ENCODE peak calls at places on chromosomes 7 and 10, in eight cellular contexts. One of them, this sample, is unnamed.

GRCh38 chr7:117785431-117785830 is 87.8 kb downstream of the CTTNBP2 start:
- DNase-seq in nephron progenitor cell: no peak
- DNase-seq in NCI-H748 treated with DMSO at 0.1 percent for 48 hours: no peak
- DNase-seq in aorta: no peak
- DNase-seq in tibial artery: no peak
- DNase-seq in BE2C: no peak
- DNase-seq in AG04450: no peak
- DNase-seq in activated CD4-positive, CD25-positive, alpha-beta regulatory T cell treated with anti-CD3 and anti-CD28 coated beads, Interleukin-2, amount 50 U/mL, for 72 hours: no peak
- DNase-seq in this sample: no peak

GRCh38 chr10:6518791-6519430 is 61.2 kb downstream of the PRKCQ start:
- DNase-seq in nephron progenitor cell: no peak
- DNase-seq in NCI-H748 treated with DMSO at 0.1 percent for 48 hours: no peak
- DNase-seq in aorta: no peak
- DNase-seq in tibial artery: no peak
- DNase-seq in BE2C: no peak
- DNase-seq in AG04450: no peak
- DNase-seq in activated CD4-positive, CD25-positive, alpha-beta regulatory T cell treated with anti-CD3 and anti-CD28 coated beads, Interleukin-2, amount 50 U/mL, for 72 hours: no peak
- DNase-seq in this sample: no peak

GRCh38 chr10:77175631-77176222 is 461.9 kb downstream of the KCNMA1 start:
- DNase-seq in nephron progenitor cell: no peak
- DNase-seq in NCI-H748 treated with DMSO at 0.1 percent for 48 hours: no peak
- DNase-seq in aorta: no peak
- DNase-seq in tibial artery: no peak
- DNase-seq in BE2C: no peak
- DNase-seq in AG04450: no peak
- DNase-seq in activated CD4-positive, CD25-positive, alpha-beta regulatory T cell treated with anti-CD3 and anti-CD28 coated beads, Interleukin-2, amount 50 U/mL, for 72 hours: no peak
- DNase-seq in this sample: no peak

GRCh38 chr10:26805567-26806245 is 55.1 kb downstream of the ABI1 start:
- DNase-seq in nephron progenitor cell: no peak
- DNase-seq in NCI-H748 treated with DMSO at 0.1 percent for 48 hours: no peak
- DNase-seq in aorta: no peak
- DNase-seq in tibial artery: no peak
- DNase-seq in BE2C: no peak
- DNase-seq in AG04450: peak; percentile 13
- DNase-seq in activated CD4-positive, CD25-positive, alpha-beta regulatory T cell treated with anti-CD3 and anti-CD28 coated beads, Interleukin-2, amount 50 U/mL, for 72 hours: no peak
- DNase-seq in this sample: no peak

GRCh38 chr10:72851524-72851923 is 42.0 kb upstream of the OIT3 start:
- DNase-seq in nephron progenitor cell: no peak
- DNase-seq in NCI-H748 treated with DMSO at 0.1 percent for 48 hours: no peak
- DNase-seq in aorta: no peak
- DNase-seq in tibial artery: no peak
- DNase-seq in BE2C: no peak
- DNase-seq in AG04450: no peak
- DNase-seq in activated CD4-positive, CD25-positive, alpha-beta regulatory T cell treated with anti-CD3 and anti-CD28 coated beads, Interleukin-2, amount 50 U/mL, for 72 hours: no peak
- DNase-seq in this sample: no peak

GRCh38 chr10:79443338-79444242 is 1.8 kb downstream of the ZCCHC24 start:
- DNase-seq in nephron progenitor cell: no peak
- DNase-seq in NCI-H748 treated with DMSO at 0.1 percent for 48 hours: no peak
- DNase-seq in aorta: no peak
- DNase-seq in tibial artery: no peak
- DNase-seq in BE2C: no peak
- DNase-seq in AG04450: no peak
- DNase-seq in activated CD4-positive, CD25-positive, alpha-beta regulatory T cell treated with anti-CD3 and anti-CD28 coated beads, Interleukin-2, amount 50 U/mL, for 72 hours: no peak
- DNase-seq in this sample: no peak

GRCh38 chr7:122532406-122533269 is 166.3 kb downstream of the RNF133 start:
- DNase-seq in nephron progenitor cell: no peak
- DNase-seq in NCI-H748 treated with DMSO at 0.1 percent for 48 hours: no peak
- DNase-seq in aorta: no peak
- DNase-seq in tibial artery: no peak
- DNase-seq in BE2C: no peak
- DNase-seq in AG04450: no peak
- DNase-seq in activated CD4-positive, CD25-positive, alpha-beta regulatory T cell treated with anti-CD3 and anti-CD28 coated beads, Interleukin-2, amount 50 U/mL, for 72 hours: no peak
- DNase-seq in this sample: no peak

GRCh38 chr10:94403034-94403822 is 887 bp downstream of the TBC1D12 start:
- DNase-seq in nephron progenitor cell: peak; percentile 68
- DNase-seq in NCI-H748 treated with DMSO at 0.1 percent for 48 hours: peak; percentile 51
- DNase-seq in aorta: peak; percentile 88
- DNase-seq in tibial artery: peak; percentile 58
- DNase-seq in BE2C: peak; percentile 59
- DNase-seq in AG04450: peak; percentile 16
- DNase-seq in activated CD4-positive, CD25-positive, alpha-beta regulatory T cell treated with anti-CD3 and anti-CD28 coated beads, Interleukin-2, amount 50 U/mL, for 72 hours: peak; percentile 32
- DNase-seq in this sample: peak; percentile 59

GRCh38 chr10:116164291-116164690 is 108.7 kb downstream of the GFRA1 start:
- DNase-seq in nephron progenitor cell: no peak
- DNase-seq in NCI-H748 treated with DMSO at 0.1 percent for 48 hours: no peak
- DNase-seq in aorta: no peak
- DNase-seq in tibial artery: no peak
- DNase-seq in BE2C: no peak
- DNase-seq in AG04450: no peak
- DNase-seq in activated CD4-positive, CD25-positive, alpha-beta regulatory T cell treated with anti-CD3 and anti-CD28 coated beads, Interleukin-2, amount 50 U/mL, for 72 hours: no peak
- DNase-seq in this sample: no peak

GRCh38 chr7:2732959-2733584 is 45.1 kb downstream of the AMZ1 start:
- DNase-seq in nephron progenitor cell: no peak
- DNase-seq in NCI-H748 treated with DMSO at 0.1 percent for 48 hours: no peak
- DNase-seq in aorta: no peak
- DNase-seq in tibial artery: peak; percentile 72
- DNase-seq in BE2C: no peak
- DNase-seq in AG04450: no peak
- DNase-seq in activated CD4-positive, CD25-positive, alpha-beta regulatory T cell treated with anti-CD3 and anti-CD28 coated beads, Interleukin-2, amount 50 U/mL, for 72 hours: no peak
- DNase-seq in this sample: no peak

GRCh38 chr10:101031128-101031795 is at the start of the genes PDZD7 and SFXN3:
- DNase-seq in nephron progenitor cell: peak; percentile 98
- DNase-seq in NCI-H748 treated with DMSO at 0.1 percent for 48 hours: peak; percentile 56
- DNase-seq in aorta: peak; percentile 99
- DNase-seq in tibial artery: peak; percentile 93
- DNase-seq in BE2C: peak; percentile 95
- DNase-seq in AG04450: peak; percentile 83
- DNase-seq in activated CD4-positive, CD25-positive, alpha-beta regulatory T cell treated with anti-CD3 and anti-CD28 coated beads, Interleukin-2, amount 50 U/mL, for 72 hours: peak; percentile 99
- DNase-seq in this sample: peak; percentile 97

GRCh38 chr10:101053516-101053915 is 8.3 kb upstream of the KAZALD1 start:
- DNase-seq in nephron progenitor cell: no peak
- DNase-seq in NCI-H748 treated with DMSO at 0.1 percent for 48 hours: no peak
- DNase-seq in aorta: no peak
- DNase-seq in tibial artery: no peak
- DNase-seq in BE2C: no peak
- DNase-seq in AG04450: no peak
- DNase-seq in activated CD4-positive, CD25-positive, alpha-beta regulatory T cell treated with anti-CD3 and anti-CD28 coated beads, Interleukin-2, amount 50 U/mL, for 72 hours: no peak
- DNase-seq in this sample: no peak

GRCh38 chr10:18647151-18647550 is 4.2 kb downstream of the NSUN6 start:
- DNase-seq in nephron progenitor cell: no peak
- DNase-seq in NCI-H748 treated with DMSO at 0.1 percent for 48 hours: no peak
- DNase-seq in aorta: no peak
- DNase-seq in tibial artery: no peak
- DNase-seq in BE2C: no peak
- DNase-seq in AG04450: no peak
- DNase-seq in activated CD4-positive, CD25-positive, alpha-beta regulatory T cell treated with anti-CD3 and anti-CD28 coated beads, Interleukin-2, amount 50 U/mL, for 72 hours: no peak
- DNase-seq in this sample: no peak

GRCh38 chr7:35752727-35753126 is 48.1 kb upstream of the SEPTIN7 start:
- DNase-seq in nephron progenitor cell: no peak
- DNase-seq in NCI-H748 treated with DMSO at 0.1 percent for 48 hours: no peak
- DNase-seq in aorta: no peak
- DNase-seq in tibial artery: no peak
- DNase-seq in BE2C: no peak
- DNase-seq in AG04450: no peak
- DNase-seq in activated CD4-positive, CD25-positive, alpha-beta regulatory T cell treated with anti-CD3 and anti-CD28 coated beads, Interleukin-2, amount 50 U/mL, for 72 hours: no peak
- DNase-seq in this sample: peak; percentile 21

GRCh38 chr7:101564778-101565211 is 64.3 kb downstream of the MYL10 start:
- DNase-seq in nephron progenitor cell: peak; percentile 69
- DNase-seq in NCI-H748 treated with DMSO at 0.1 percent for 48 hours: no peak
- DNase-seq in aorta: no peak
- DNase-seq in tibial artery: no peak
- DNase-seq in BE2C: peak; percentile 75
- DNase-seq in AG04450: no peak
- DNase-seq in activated CD4-positive, CD25-positive, alpha-beta regulatory T cell treated with anti-CD3 and anti-CD28 coated beads, Interleukin-2, amount 50 U/mL, for 72 hours: no peak
- DNase-seq in this sample: peak; percentile 30

GRCh38 chr7:22269963-22270362 is 87.0 kb downstream of the RAPGEF5 start:
- DNase-seq in nephron progenitor cell: no peak
- DNase-seq in NCI-H748 treated with DMSO at 0.1 percent for 48 hours: peak; percentile 52
- DNase-seq in aorta: no peak
- DNase-seq in tibial artery: no peak
- DNase-seq in BE2C: no peak
- DNase-seq in AG04450: no peak
- DNase-seq in activated CD4-positive, CD25-positive, alpha-beta regulatory T cell treated with anti-CD3 and anti-CD28 coated beads, Interleukin-2, amount 50 U/mL, for 72 hours: no peak
- DNase-seq in this sample: no peak

GRCh38 chr7:105245398-105246099 is 143.2 kb downstream of the SRPK2 start:
- DNase-seq in nephron progenitor cell: no peak
- DNase-seq in NCI-H748 treated with DMSO at 0.1 percent for 48 hours: no peak
- DNase-seq in aorta: no peak
- DNase-seq in tibial artery: no peak
- DNase-seq in BE2C: no peak
- DNase-seq in AG04450: no peak
- DNase-seq in activated CD4-positive, CD25-positive, alpha-beta regulatory T cell treated with anti-CD3 and anti-CD28 coated beads, Interleukin-2, amount 50 U/mL, for 72 hours: no peak
- DNase-seq in this sample: peak; percentile 70

GRCh38 chr7:47455872-47456185 is 126.1 kb downstream of the TNS3 start:
- DNase-seq in nephron progenitor cell: no peak
- DNase-seq in NCI-H748 treated with DMSO at 0.1 percent for 48 hours: no peak
- DNase-seq in aorta: no peak
- DNase-seq in tibial artery: no peak
- DNase-seq in BE2C: no peak
- DNase-seq in AG04450: no peak
- DNase-seq in activated CD4-positive, CD25-positive, alpha-beta regulatory T cell treated with anti-CD3 and anti-CD28 coated beads, Interleukin-2, amount 50 U/mL, for 72 hours: no peak
- DNase-seq in this sample: no peak

GRCh38 chr7:116863168-116863670 is 832 bp downstream of the CAPZA2 start:
- DNase-seq in nephron progenitor cell: peak; percentile 25
- DNase-seq in NCI-H748 treated with DMSO at 0.1 percent for 48 hours: no peak
- DNase-seq in aorta: no peak
- DNase-seq in tibial artery: no peak
- DNase-seq in BE2C: peak; percentile 31
- DNase-seq in AG04450: no peak
- DNase-seq in activated CD4-positive, CD25-positive, alpha-beta regulatory T cell treated with anti-CD3 and anti-CD28 coated beads, Interleukin-2, amount 50 U/mL, for 72 hours: no peak
- DNase-seq in this sample: peak; percentile 36

GRCh38 chr10:124952123-124952522 is 10.2 kb downstream of the ZRANB1 start:
- DNase-seq in nephron progenitor cell: no peak
- DNase-seq in NCI-H748 treated with DMSO at 0.1 percent for 48 hours: no peak
- DNase-seq in aorta: no peak
- DNase-seq in tibial artery: no peak
- DNase-seq in BE2C: no peak
- DNase-seq in AG04450: no peak
- DNase-seq in activated CD4-positive, CD25-positive, alpha-beta regulatory T cell treated with anti-CD3 and anti-CD28 coated beads, Interleukin-2, amount 50 U/mL, for 72 hours: no peak
- DNase-seq in this sample: no peak

GRCh38 chr7:102236592-102237287 is 49.9 kb upstream of the SH2B2 start:
- DNase-seq in nephron progenitor cell: peak; percentile 72
- DNase-seq in NCI-H748 treated with DMSO at 0.1 percent for 48 hours: peak; percentile 46
- DNase-seq in aorta: peak; percentile 82
- DNase-seq in tibial artery: peak; percentile 59
- DNase-seq in BE2C: peak; percentile 76
- DNase-seq in AG04450: peak; percentile 24
- DNase-seq in activated CD4-positive, CD25-positive, alpha-beta regulatory T cell treated with anti-CD3 and anti-CD28 coated beads, Interleukin-2, amount 50 U/mL, for 72 hours: peak; percentile 53
- DNase-seq in this sample: peak; percentile 65

GRCh38 chr10:70331486-70332268 is 47.9 kb upstream of the NPFFR1 start:
- DNase-seq in nephron progenitor cell: no peak
- DNase-seq in NCI-H748 treated with DMSO at 0.1 percent for 48 hours: peak; percentile 38
- DNase-seq in aorta: no peak
- DNase-seq in tibial artery: peak; percentile 52
- DNase-seq in BE2C: peak; percentile 75
- DNase-seq in AG04450: peak; percentile 80
- DNase-seq in activated CD4-positive, CD25-positive, alpha-beta regulatory T cell treated with anti-CD3 and anti-CD28 coated beads, Interleukin-2, amount 50 U/mL, for 72 hours: no peak
- DNase-seq in this sample: peak; percentile 35

GRCh38 chr10:113929522-113929921 is 75.1 kb downstream of the NHLRC2 start:
- DNase-seq in nephron progenitor cell: no peak
- DNase-seq in NCI-H748 treated with DMSO at 0.1 percent for 48 hours: no peak
- DNase-seq in aorta: no peak
- DNase-seq in tibial artery: no peak
- DNase-seq in BE2C: peak; percentile 52
- DNase-seq in AG04450: no peak
- DNase-seq in activated CD4-positive, CD25-positive, alpha-beta regulatory T cell treated with anti-CD3 and anti-CD28 coated beads, Interleukin-2, amount 50 U/mL, for 72 hours: no peak
- DNase-seq in this sample: no peak

GRCh38 chr10:63707254-63707910 is 186.2 kb downstream of the REEP3 start:
- DNase-seq in nephron progenitor cell: no peak
- DNase-seq in NCI-H748 treated with DMSO at 0.1 percent for 48 hours: no peak
- DNase-seq in aorta: no peak
- DNase-seq in tibial artery: no peak
- DNase-seq in BE2C: no peak
- DNase-seq in AG04450: peak; percentile 94
- DNase-seq in activated CD4-positive, CD25-positive, alpha-beta regulatory T cell treated with anti-CD3 and anti-CD28 coated beads, Interleukin-2, amount 50 U/mL, for 72 hours: no peak
- DNase-seq in this sample: no peak

GRCh38 chr7:150986099-150986512 is 4.7 kb upstream of the NOS3 start:
- DNase-seq in nephron progenitor cell: peak; percentile 78
- DNase-seq in NCI-H748 treated with DMSO at 0.1 percent for 48 hours: peak; percentile 66
- DNase-seq in aorta: no peak
- DNase-seq in tibial artery: peak; percentile 37
- DNase-seq in BE2C: peak; percentile 84
- DNase-seq in AG04450: no peak
- DNase-seq in activated CD4-positive, CD25-positive, alpha-beta regulatory T cell treated with anti-CD3 and anti-CD28 coated beads, Interleukin-2, amount 50 U/mL, for 72 hours: peak; percentile 59
- DNase-seq in this sample: peak; percentile 82

GRCh38 chr10:70774810-70775678 is 10.1 kb downstream of the TBATA start:
- DNase-seq in nephron progenitor cell: no peak
- DNase-seq in NCI-H748 treated with DMSO at 0.1 percent for 48 hours: no peak
- DNase-seq in aorta: peak; percentile 61
- DNase-seq in tibial artery: peak; percentile 15
- DNase-seq in BE2C: no peak
- DNase-seq in AG04450: no peak
- DNase-seq in activated CD4-positive, CD25-positive, alpha-beta regulatory T cell treated with anti-CD3 and anti-CD28 coated beads, Interleukin-2, amount 50 U/mL, for 72 hours: peak; percentile 12
- DNase-seq in this sample: no peak

GRCh38 chr7:16046045-16046444 is 359.6 kb upstream of the MEOX2 start:
- DNase-seq in nephron progenitor cell: no peak
- DNase-seq in NCI-H748 treated with DMSO at 0.1 percent for 48 hours: no peak
- DNase-seq in aorta: no peak
- DNase-seq in tibial artery: no peak
- DNase-seq in BE2C: no peak
- DNase-seq in AG04450: no peak
- DNase-seq in activated CD4-positive, CD25-positive, alpha-beta regulatory T cell treated with anti-CD3 and anti-CD28 coated beads, Interleukin-2, amount 50 U/mL, for 72 hours: no peak
- DNase-seq in this sample: no peak

GRCh38 chr7:17679427-17679826 is 260.9 kb downstream of the SNX13 start:
- DNase-seq in nephron progenitor cell: no peak
- DNase-seq in NCI-H748 treated with DMSO at 0.1 percent for 48 hours: no peak
- DNase-seq in aorta: no peak
- DNase-seq in tibial artery: peak; percentile 54
- DNase-seq in BE2C: no peak
- DNase-seq in AG04450: no peak
- DNase-seq in activated CD4-positive, CD25-positive, alpha-beta regulatory T cell treated with anti-CD3 and anti-CD28 coated beads, Interleukin-2, amount 50 U/mL, for 72 hours: no peak
- DNase-seq in this sample: no peak

GRCh38 chr7:108282427-108282996 is 152.4 kb upstream of the LAMB4 start:
- DNase-seq in nephron progenitor cell: no peak
- DNase-seq in NCI-H748 treated with DMSO at 0.1 percent for 48 hours: no peak
- DNase-seq in aorta: no peak
- DNase-seq in tibial artery: no peak
- DNase-seq in BE2C: peak; percentile 29
- DNase-seq in AG04450: no peak
- DNase-seq in activated CD4-positive, CD25-positive, alpha-beta regulatory T cell treated with anti-CD3 and anti-CD28 coated beads, Interleukin-2, amount 50 U/mL, for 72 hours: no peak
- DNase-seq in this sample: no peak

GRCh38 chr7:44636041-44636580 is 29.7 kb downstream of the OGDH start:
- DNase-seq in nephron progenitor cell: no peak
- DNase-seq in NCI-H748 treated with DMSO at 0.1 percent for 48 hours: no peak
- DNase-seq in aorta: no peak
- DNase-seq in tibial artery: no peak
- DNase-seq in BE2C: no peak
- DNase-seq in AG04450: no peak
- DNase-seq in activated CD4-positive, CD25-positive, alpha-beta regulatory T cell treated with anti-CD3 and anti-CD28 coated beads, Interleukin-2, amount 50 U/mL, for 72 hours: no peak
- DNase-seq in this sample: no peak

GRCh38 chr10:3080608-3081007 is 13.3 kb downstream of the PFKP start:
- DNase-seq in nephron progenitor cell: no peak
- DNase-seq in NCI-H748 treated with DMSO at 0.1 percent for 48 hours: no peak
- DNase-seq in aorta: no peak
- DNase-seq in tibial artery: no peak
- DNase-seq in BE2C: no peak
- DNase-seq in AG04450: no peak
- DNase-seq in activated CD4-positive, CD25-positive, alpha-beta regulatory T cell treated with anti-CD3 and anti-CD28 coated beads, Interleukin-2, amount 50 U/mL, for 72 hours: no peak
- DNase-seq in this sample: no peak